ENCODE peak calls at places on chromosomes 2 and 18, in ten cellular contexts. J, I, D, H, M, N, X, O, R and L are unnamed samples.

GRCh38 chr2:216015722-216016464 is 2.5 kb upstream of the MREG start:
- DNase-seq in J (peak; percentile 95), I (no peak), D (no peak), H (no peak), M (peak; percentile 33), N (no peak), X (no peak), O (peak; percentile 38), R (no peak), L (no peak)

GRCh38 chr18:50044402-50044801 is 150.5 kb downstream of the MYO5B start:
- DNase-seq in J (no peak), I (no peak), D (no peak), H (no peak), M (no peak), N (no peak), X (peak; percentile 53), O (no peak), R (no peak), L (peak; percentile 31)

GRCh38 chr18:63433349-63433866 is 11.1 kb upstream of the VPS4B start:
- DNase-seq in J (no peak), I (no peak), D (peak; percentile 85), H (no peak), M (no peak), N (no peak), X (no peak), O (no peak), R (no peak), L (no peak)

GRCh38 chr2:184047536-184047935 is 550.8 kb upstream of the ZNF804A start:
- DNase-seq in J (no peak), I (no peak), D (peak; percentile 7), H (no peak), M (no peak), N (no peak), X (no peak), O (no peak), R (peak; percentile 2), L (no peak)

GRCh38 chr2:52097076-52097475 is 1065.1 kb upstream of the NRXN1 start:
- DNase-seq in J (no peak), I (no peak), D (no peak), H (no peak), M (no peak), N (no peak), X (no peak), O (no peak), R (no peak), L (no peak)

GRCh38 chr2:233656443-233656842 is 15.3 kb upstream of the UGT1A9 start:
- DNase-seq in J (peak; percentile 32), I (no peak), D (no peak), H (no peak), M (no peak), N (no peak), X (no peak), O (no peak), R (no peak), L (no peak)

GRCh38 chr2:176079285-176079830 is 4.4 kb downstream of the EVX2 start:
- DNase-seq in J (no peak), I (no peak), D (no peak), H (no peak), M (no peak), N (no peak), X (no peak), O (no peak), R (no peak), L (no peak)

GRCh38 chr18:13382990-13383821 is 164.6 kb downstream of the LDLRAD4 start:
- DNase-seq in J (no peak), I (no peak), D (no peak), H (no peak), M (no peak), N (no peak), X (no peak), O (no peak), R (no peak), L (no peak)

GRCh38 chr18:8982416-8983183 is 119.9 kb upstream of the NDUFV2 start:
- DNase-seq in J (peak; percentile 67), I (peak; percentile 65), D (peak; percentile 56), H (peak; percentile 82), M (no peak), N (peak; percentile 62), X (peak; percentile 66), O (no peak), R (peak; percentile 68), L (peak; percentile 61)

GRCh38 chr2:176002684-176003225 is 688 bp upstream of the LNPK start:
- DNase-seq in J (peak; percentile 14), I (no peak), D (no peak), H (peak; percentile 13), M (no peak), N (peak; percentile 60), X (no peak), O (no peak), R (peak; percentile 22), L (no peak)

GRCh38 chr2:159177957-159178356 is 108.5 kb downstream of the WDSUB1 start:
- DNase-seq in J (no peak), I (no peak), D (no peak), H (no peak), M (no peak), N (no peak), X (no peak), O (no peak), R (no peak), L (no peak)

GRCh38 chr18:8946046-8946838 is 156.3 kb upstream of the NDUFV2 start:
- DNase-seq in J (no peak), I (peak; percentile 95), D (peak; percentile 99), H (peak; percentile 92), M (no peak), N (no peak), X (no peak), O (no peak), R (peak; percentile 83), L (no peak)

GRCh38 chr2:9152975-9153402 is 53.6 kb upstream of the ASAP2 start:
- DNase-seq in J (no peak), I (peak; percentile 65), D (peak; percentile 37), H (peak; percentile 49), M (no peak), N (no peak), X (peak; percentile 27), O (no peak), R (no peak), L (no peak)
- H3K4me3 ChIP-seq in J (no peak overlapping the region), I (no peak overlapping the region), D (no peak overlapping the region), H (no peak overlapping the region), M (no peak overlapping the region), N (no peak overlapping the region), X (no peak overlapping the region), O (no peak overlapping the region), R (no peak overlapping the region), L (no peak overlapping the region)

DNA sequence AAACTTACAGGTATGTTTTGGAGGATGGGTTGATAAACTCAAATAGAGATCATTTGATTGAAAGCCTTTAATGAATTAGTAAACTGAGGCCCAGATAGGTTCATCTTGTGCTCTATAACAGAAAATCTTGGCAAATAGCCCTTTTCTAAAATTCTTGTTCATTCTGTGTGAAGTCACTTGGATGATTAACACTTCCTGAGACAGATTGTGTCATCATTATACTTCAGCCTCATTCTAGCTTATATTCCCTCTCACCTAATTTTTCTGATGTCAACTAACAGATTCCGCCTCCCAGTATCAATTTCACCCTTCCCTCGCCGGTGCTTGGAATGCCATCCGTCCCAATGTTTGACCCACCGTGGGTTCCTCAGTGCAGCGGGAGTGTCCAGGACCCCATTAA is 84.2 kb upstream of the RPE start:
- DNase-seq in J (no peak), I (peak; percentile 12), D (no peak), H (no peak), M (no peak), N (no peak), X (no peak), O (no peak), R (no peak), L (no peak)
- H3K4me3 ChIP-seq in J (no peak overlapping the region), I (no peak overlapping the region), D (no peak overlapping the region), H (no peak overlapping the region), M (no peak overlapping the region), N (no peak overlapping the region), X (no peak overlapping the region), O (no peak overlapping the region), R (no peak overlapping the region), L (no peak overlapping the region)

GRCh38 chr2:120941571-120941970 is 205.9 kb downstream of the GLI2 start:
- DNase-seq in J (no peak), I (no peak), D (no peak), H (no peak), M (no peak), N (no peak), X (no peak), O (no peak), R (no peak), L (no peak)

GRCh38 chr2:120943403-120944034 is 207.9 kb downstream of the GLI2 start:
- DNase-seq in J (no peak), I (no peak), D (no peak), H (no peak), M (no peak), N (no peak), X (no peak), O (no peak), R (no peak), L (no peak)

GRCh38 chr2:120940726-120941256 is 205.1 kb downstream of the GLI2 start:
- DNase-seq in J (no peak), I (no peak), D (no peak), H (no peak), M (no peak), N (no peak), X (no peak), O (no peak), R (no peak), L (no peak)

GRCh38 chr2:120944575-120944974 is 208.9 kb downstream of the GLI2 start:
- DNase-seq in J (no peak), I (no peak), D (no peak), H (no peak), M (no peak), N (no peak), X (no peak), O (no peak), R (no peak), L (no peak)

DNA sequence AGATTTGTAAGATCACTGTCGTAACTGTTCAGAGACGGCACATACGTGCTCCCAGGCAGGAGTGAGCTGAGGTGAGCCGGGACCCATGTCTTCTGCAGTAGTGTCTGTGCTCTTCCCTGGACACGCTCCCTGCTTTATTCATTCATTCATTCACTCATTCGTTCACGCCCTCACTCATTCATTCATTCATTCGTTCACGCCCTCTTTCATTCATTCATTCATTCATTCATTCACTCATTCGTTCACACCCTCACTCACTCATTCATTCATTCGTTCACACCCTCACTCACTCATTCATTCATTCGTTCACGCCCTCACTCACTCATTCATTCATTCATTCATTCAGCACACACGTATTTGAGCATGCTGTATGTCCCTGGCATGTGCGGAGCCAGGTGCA is 207.0 kb downstream of the GLI2 start:
- DNase-seq in J (no peak), I (no peak), D (no peak), H (no peak), M (no peak), N (no peak), X (no peak), O (no peak), R (no peak), L (no peak)
- H3K4me3 ChIP-seq in J (no peak overlapping the region), I (no peak overlapping the region), D (no peak overlapping the region), H (no peak overlapping the region), M (no peak overlapping the region), N (no peak overlapping the region), X (no peak overlapping the region), O (no peak overlapping the region), R (no peak overlapping the region), L (no peak overlapping the region)

DNA sequence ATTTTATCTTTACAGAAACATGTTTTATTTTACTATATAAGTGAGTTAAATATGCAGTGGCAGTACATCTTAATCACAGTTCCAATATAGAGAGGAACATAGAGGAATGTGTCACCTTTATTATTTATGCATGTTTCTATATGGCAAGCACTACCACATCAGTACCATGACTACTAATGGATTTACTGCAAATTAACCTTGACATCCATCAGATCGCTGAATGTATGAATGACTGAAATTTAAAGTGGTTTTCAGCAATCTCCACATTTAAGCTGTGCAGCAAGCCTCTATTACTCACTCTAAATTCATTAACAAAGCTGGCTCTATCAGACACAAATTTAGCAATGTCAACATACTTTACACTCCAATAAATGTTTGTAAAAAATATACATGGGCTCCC is 790.6 kb downstream of the NRXN1 start:
- DNase-seq in J (no peak), I (no peak), D (no peak), H (no peak), M (no peak), N (no peak), X (no peak), O (no peak), R (no peak), L (no peak)
- H3K4me3 ChIP-seq in J (no peak overlapping the region), I (no peak overlapping the region), D (no peak overlapping the region), H (no peak overlapping the region), M (no peak overlapping the region), N (no peak overlapping the region), X (no peak overlapping the region), O (no peak overlapping the region), R (no peak overlapping the region), L (no peak overlapping the region)